ENCODE peak calls at places on chromosomes 3 and 15, in nine cellular contexts. A, H, R, B, P, N, J, L and X are unnamed samples.

GRCh38 chr3:113223831-113224240 is 12.5 kb downstream of the BOC start:
- DNase-seq in L (peak), J (no peak), R (no peak), A (peak), P (no peak), N (no peak), H (peak), B (no peak), X (no peak)

GRCh38 chr3:100902572-100902971 is 90.6 kb downstream of the ABI3BP start:
- DNase-seq in P (no peak), N (no peak), H (no peak), R (no peak), L (peak), J (no peak), B (no peak), A (no peak), X (no peak)

GRCh38 chr15:89192136-89192535 is 29.2 kb downstream of the RLBP1 start:
- DNase-seq in N (no peak), P (no peak), R (no peak), H (no peak), B (no peak), L (no peak), J (no peak), A (no peak), X (no peak)

GRCh38 chr3:20148456-20148855 is 37.5 kb downstream of the SGO1 start:
- DNase-seq in H (no peak), L (no peak), A (no peak), P (no peak), N (no peak), J (no peak), R (no peak), B (no peak), X (no peak)

GRCh38 chr3:128329491-128330300 is 137.0 kb downstream of the DNAJB8 start:
- DNase-seq in L (no peak), N (no peak), A (no peak), B (no peak), H (no peak), R (no peak), J (no peak), P (no peak), X (no peak)

GRCh38 chr3:147355104-147355854 is 51.1 kb downstream of the ZIC4 start:
- DNase-seq in J (no peak), B (no peak), L (no peak), N (no peak), A (no peak), R (no peak), P (no peak), H (no peak), X (no peak)

GRCh38 chr15:52292780-52293392 is 2.7 kb downstream of the MYO5C start:
- DNase-seq in A (no peak), N (no peak), H (no peak), B (no peak), P (no peak), L (no peak), J (no peak), R (no peak), X (no peak)

GRCh38 chr3:196012941-196013471 is 68.9 kb downstream of the TFRC start:
- DNase-seq in R (no peak), N (no peak), A (no peak), B (no peak), L (no peak), J (no peak), P (no peak), H (no peak), X (no peak)

GRCh38 chr3:128319741-128320141 is 146.9 kb downstream of the DNAJB8 start:
- DNase-seq in H (no peak), B (no peak), L (no peak), P (no peak), R (no peak), N (no peak), J (no peak), A (no peak), X (no peak)

GRCh38 chr3:127722104-127722784 is 49.5 kb downstream of the ABTB1 start:
- DNase-seq in H (no peak), L (no peak), B (no peak), A (no peak), J (no peak), N (no peak), P (no peak), R (no peak), X (no peak)

GRCh38 chr3:17322106-17322793 is 420.2 kb downstream of the TBC1D5 start:
- DNase-seq in R (no peak), N (no peak), H (no peak), J (no peak), A (peak), L (no peak), B (no peak), P (no peak), X (no peak)

GRCh38 chr15:83653639-83654378 is at the start of gene ADAMTSL3:
- DNase-seq in P (no peak), R (no peak), L (peak), J (no peak), H (peak), A (no peak), N (peak), B (peak), X (no peak)

GRCh38 chr3:59978979-59979378 is 929.2 kb upstream of the CFAP20DC start:
- DNase-seq in H (no peak), L (no peak), N (no peak), J (no peak), P (peak), A (peak), R (peak), B (no peak), X (no peak)

GRCh38 chr3:12486916-12487315 is 2.6 kb downstream of the TSEN2 start:
- DNase-seq in H (no peak), N (no peak), J (no peak), R (no peak), P (no peak), L (no peak), B (no peak), A (no peak), X (no peak)

GRCh38 chr3:77319711-77320110 is 279.8 kb downstream of the ROBO2 start:
- DNase-seq in P (no peak), B (peak), N (no peak), A (no peak), H (no peak), L (peak), R (no peak), J (no peak), X (no peak)

GRCh38 chr15:55289573-55290360 is at the start of gene RAB27A:
- DNase-seq in P (peak), J (no peak), B (peak), L (peak), H (peak), N (peak), R (peak), A (peak), X (peak)

GRCh38 chr3:158167737-158168469 is 58.0 kb downstream of the RSRC1 start:
- DNase-seq in J (no peak), A (no peak), R (no peak), H (no peak), B (no peak), N (no peak), L (peak), P (no peak), X (no peak)

GRCh38 chr3:131972091-131972490 is 62.7 kb downstream of the CPNE4 start:
- DNase-seq in N (no peak), H (no peak), J (no peak), A (no peak), P (no peak), B (no peak), L (peak), R (no peak), X (no peak)

GRCh38 chr3:46193436-46193835 is 14.7 kb downstream of the CCR1 start:
- DNase-seq in L (no peak), R (no peak), J (no peak), A (no peak), P (no peak), B (no peak), H (no peak), N (no peak), X (no peak)

GRCh38 chr3:30516238-30516637 is 90.2 kb upstream of the TGFBR2 start:
- DNase-seq in H (no peak), L (peak), P (no peak), J (no peak), N (no peak), R (no peak), B (no peak), A (no peak), X (no peak)

GRCh38 chr3:172709776-172710708 is 825 bp downstream of the NCEH1 start:
- DNase-seq in H (peak), R (no peak), B (peak), P (no peak), J (no peak), A (peak), L (peak), N (peak), X (no peak)